ENCODE peak calls at places on chromosomes 5 and 9, in five cellular contexts. One of them, this sample, is unnamed.

GRCh38 chr9:9625248-9625647 is 987.6 kb downstream of the PTPRD start:
- DNase-seq in HCT116: no peak
- DNase-seq in GM12878: no peak
- DNase-seq in K562: no peak
- DNase-seq in SK-N-SH: no peak
- DNase-seq in this sample: no peak

GRCh38 chr9:114611516-114612271 is 603 bp downstream of the TMEM268 start:
- DNase-seq in HCT116: no peak
- DNase-seq in K562: peak
- DNase-seq in SK-N-SH: no peak
- DNase-seq in GM12878: no peak
- DNase-seq in this sample: no peak

GRCh38 chr5:523658-524441 is 399 bp downstream of the SLC9A3 start:
- DNase-seq in K562: no peak
- DNase-seq in HCT116: no peak
- DNase-seq in GM12878: no peak
- DNase-seq in SK-N-SH: no peak
- DNase-seq in this sample: no peak

GRCh38 chr9:75891277-75892167 is 1.0 kb downstream of the PCSK5 start:
- DNase-seq in GM12878: no peak
- DNase-seq in SK-N-SH: peak
- DNase-seq in HCT116: peak
- DNase-seq in K562: no peak
- DNase-seq in this sample: no peak

GRCh38 chr5:27962201-27962600 is 923.8 kb upstream of the CDH9 start:
- DNase-seq in SK-N-SH: no peak
- DNase-seq in HCT116: no peak
- DNase-seq in K562: no peak
- DNase-seq in GM12878: no peak
- DNase-seq in this sample: no peak

GRCh38 chr9:34254966-34255825 is 73.9 kb downstream of the KIF24 start:
- DNase-seq in GM12878: no peak
- DNase-seq in HCT116: no peak
- DNase-seq in K562: no peak
- DNase-seq in SK-N-SH: no peak
- DNase-seq in this sample: no peak

GRCh38 chr9:88628114-88628513 is 93.1 kb downstream of the NXNL2 start:
- DNase-seq in SK-N-SH: no peak
- DNase-seq in HCT116: no peak
- DNase-seq in K562: no peak
- DNase-seq in GM12878: no peak
- DNase-seq in this sample: no peak

GRCh38 chr5:107263387-107264003 is 407.2 kb downstream of the EFNA5 start:
- DNase-seq in HCT116: no peak
- DNase-seq in SK-N-SH: no peak
- DNase-seq in GM12878: peak
- DNase-seq in K562: no peak
- DNase-seq in this sample: no peak

GRCh38 chr5:75567710-75568109 is 43.5 kb upstream of the ANKDD1B start:
- DNase-seq in K562: peak
- DNase-seq in HCT116: peak
- DNase-seq in GM12878: peak
- DNase-seq in SK-N-SH: no peak
- DNase-seq in this sample: no peak

GRCh38 chr9:91130796-91131318 is 230.9 kb downstream of the AUH start:
- DNase-seq in HCT116: no peak
- DNase-seq in GM12878: no peak
- DNase-seq in K562: no peak
- DNase-seq in SK-N-SH: no peak
- DNase-seq in this sample: no peak

GRCh38 chr9:127380479-127380878 is 16.5 kb upstream of the SLC2A8 start:
- DNase-seq in SK-N-SH: no peak
- DNase-seq in K562: no peak
- DNase-seq in HCT116: no peak
- DNase-seq in GM12878: no peak
- DNase-seq in this sample: no peak

GRCh38 chr5:149917073-149917676 is 27.4 kb downstream of the PDE6A start:
- DNase-seq in K562: no peak
- DNase-seq in SK-N-SH: no peak
- DNase-seq in GM12878: no peak
- DNase-seq in HCT116: no peak
- DNase-seq in this sample: no peak

GRCh38 chr5:91288117-91288516 is 95.0 kb downstream of the ARRDC3 start:
- DNase-seq in HCT116: no peak
- DNase-seq in GM12878: no peak
- DNase-seq in SK-N-SH: peak
- DNase-seq in K562: no peak
- DNase-seq in this sample: no peak
- TF ChIP-seq ZBTB33 in HCT116: no peak
- TF ChIP-seq ZBTB33 in GM12878: no peak
- TF ChIP-seq ZBTB33 in SK-N-SH: no peak
- TF ChIP-seq ZBTB33 in K562: no peak
- TF ChIP-seq ZBTB33 in this sample: no peak

GRCh38 chr9:130963337-130963908 is 24.4 kb upstream of the FIBCD1 start:
- DNase-seq in K562: peak
- DNase-seq in SK-N-SH: no peak
- DNase-seq in HCT116: no peak
- DNase-seq in GM12878: no peak
- DNase-seq in this sample: no peak
- TF ChIP-seq ZBTB33 in K562: no peak
- TF ChIP-seq ZBTB33 in SK-N-SH: no peak
- TF ChIP-seq ZBTB33 in HCT116: no peak
- TF ChIP-seq ZBTB33 in GM12878: no peak
- TF ChIP-seq ZBTB33 in this sample: no peak

DNA sequence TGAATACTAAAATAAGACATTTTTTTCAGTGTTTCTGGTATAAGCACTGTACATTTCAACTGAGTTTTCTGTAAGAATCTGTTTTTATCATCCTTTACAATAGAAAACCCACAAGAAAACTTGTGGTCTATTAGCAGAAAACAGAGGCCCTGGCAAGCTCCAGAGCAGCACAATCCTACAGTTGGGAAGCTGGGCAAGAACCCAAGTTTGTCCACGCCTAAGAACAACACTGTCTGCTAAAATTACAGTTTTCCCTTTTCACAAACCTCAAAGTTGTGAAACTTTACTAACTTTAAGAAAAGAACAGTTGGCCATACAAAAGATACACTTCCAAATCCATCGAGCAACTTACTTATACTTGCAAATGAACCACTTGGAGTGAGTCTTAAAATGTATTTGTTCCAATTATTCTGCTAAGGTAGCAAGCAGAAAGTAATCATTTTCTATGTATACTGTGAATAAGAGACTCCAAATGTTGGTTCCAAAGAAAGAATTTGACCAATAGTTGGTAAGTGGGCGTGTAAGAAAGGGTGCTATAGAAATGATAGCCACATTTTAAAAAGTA is 982.0 kb upstream of the ARRDC3 start:
- DNase-seq in GM12878: no peak
- DNase-seq in SK-N-SH: no peak
- DNase-seq in HCT116: no peak
- DNase-seq in K562: no peak
- DNase-seq in this sample: no peak
- TF ChIP-seq ZBTB33 in GM12878: no peak
- TF ChIP-seq ZBTB33 in SK-N-SH: no peak
- TF ChIP-seq ZBTB33 in HCT116: no peak
- TF ChIP-seq ZBTB33 in K562: no peak
- TF ChIP-seq ZBTB33 in this sample: no peak

GRCh38 chr9:4620046-4620765 is 41.9 kb upstream of the PLPP6 start:
- DNase-seq in GM12878: no peak
- DNase-seq in HCT116: no peak
- DNase-seq in SK-N-SH: no peak
- DNase-seq in K562: no peak
- DNase-seq in this sample: no peak
- TF ChIP-seq ZBTB33 in GM12878: no peak
- TF ChIP-seq ZBTB33 in HCT116: no peak
- TF ChIP-seq ZBTB33 in SK-N-SH: no peak
- TF ChIP-seq ZBTB33 in K562: no peak
- TF ChIP-seq ZBTB33 in this sample: no peak

DNA sequence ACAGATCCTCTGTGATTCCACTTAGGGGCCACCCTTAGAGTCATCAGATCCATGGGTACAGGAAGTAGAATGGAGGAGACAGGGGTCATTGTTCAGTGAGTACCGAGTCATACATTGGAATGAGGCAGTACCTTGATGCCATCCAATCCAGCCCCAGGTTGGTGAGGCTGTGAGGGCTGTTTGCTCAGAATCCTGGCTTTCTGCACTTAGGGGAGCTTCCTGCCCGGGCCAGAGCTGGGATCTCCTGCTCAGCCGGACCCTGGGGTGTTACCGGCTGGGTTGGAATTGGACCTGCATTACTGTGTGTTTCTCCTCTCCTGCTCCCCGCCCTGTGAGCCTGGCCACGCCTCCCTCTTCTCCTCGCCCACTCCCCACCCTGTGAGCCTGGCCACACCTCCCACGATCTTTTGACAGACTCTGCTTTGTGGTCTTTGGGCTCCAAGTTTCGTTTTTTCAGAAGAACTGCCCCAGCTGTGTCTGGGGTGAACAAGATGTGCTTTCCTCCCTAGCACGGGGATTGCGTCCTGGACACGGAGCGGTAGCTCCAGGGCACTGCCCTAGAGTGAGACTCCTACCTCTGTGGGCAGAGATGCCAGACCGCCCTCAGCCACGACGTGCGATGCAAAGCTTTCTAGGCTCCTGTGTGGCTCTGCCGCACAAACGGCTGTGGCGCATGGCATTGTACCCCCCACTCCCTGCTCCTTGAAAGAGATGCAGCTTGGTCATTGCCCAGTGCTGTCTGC is 15.4 kb downstream of the TRAF2 start:
- DNase-seq in K562: no peak
- DNase-seq in HCT116: peak
- DNase-seq in SK-N-SH: no peak
- DNase-seq in GM12878: peak
- DNase-seq in this sample: peak
- TF ChIP-seq ZBTB33 in K562: no peak
- TF ChIP-seq ZBTB33 in HCT116: no peak
- TF ChIP-seq ZBTB33 in SK-N-SH: no peak
- TF ChIP-seq ZBTB33 in GM12878: no peak
- TF ChIP-seq ZBTB33 in this sample: no peak

GRCh38 chr5:133203317-133204305 is 151.8 kb downstream of the HSPA4 start:
- DNase-seq in HCT116: no peak
- DNase-seq in SK-N-SH: no peak
- DNase-seq in GM12878: no peak
- DNase-seq in K562: no peak
- DNase-seq in this sample: no peak
- TF ChIP-seq ZBTB33 in HCT116: no peak
- TF ChIP-seq ZBTB33 in SK-N-SH: no peak
- TF ChIP-seq ZBTB33 in GM12878: no peak
- TF ChIP-seq ZBTB33 in K562: no peak
- TF ChIP-seq ZBTB33 in this sample: no peak

GRCh38 chr5:31119938-31120641 is 73.4 kb upstream of the CDH6 start:
- DNase-seq in GM12878: no peak
- DNase-seq in HCT116: no peak
- DNase-seq in K562: no peak
- DNase-seq in SK-N-SH: no peak
- DNase-seq in this sample: no peak
- TF ChIP-seq ZBTB33 in GM12878: no peak
- TF ChIP-seq ZBTB33 in HCT116: no peak
- TF ChIP-seq ZBTB33 in K562: no peak
- TF ChIP-seq ZBTB33 in SK-N-SH: no peak
- TF ChIP-seq ZBTB33 in this sample: no peak

GRCh38 chr9:68643901-68644809 is 60.9 kb upstream of the PIP5K1B start:
- DNase-seq in HCT116: no peak
- DNase-seq in K562: peak
- DNase-seq in GM12878: peak
- DNase-seq in SK-N-SH: no peak
- DNase-seq in this sample: no peak
- TF ChIP-seq ZBTB33 in HCT116: no peak
- TF ChIP-seq ZBTB33 in K562: no peak
- TF ChIP-seq ZBTB33 in GM12878: no peak
- TF ChIP-seq ZBTB33 in SK-N-SH: no peak
- TF ChIP-seq ZBTB33 in this sample: no peak

GRCh38 chr5:8577792-8578191 is 708.8 kb downstream of the MTRR start:
- DNase-seq in K562: no peak
- DNase-seq in SK-N-SH: no peak
- DNase-seq in GM12878: no peak
- DNase-seq in HCT116: no peak
- DNase-seq in this sample: no peak
- TF ChIP-seq ZBTB33 in K562: no peak
- TF ChIP-seq ZBTB33 in SK-N-SH: no peak
- TF ChIP-seq ZBTB33 in GM12878: no peak
- TF ChIP-seq ZBTB33 in HCT116: no peak
- TF ChIP-seq ZBTB33 in this sample: no peak